ENCODE peak calls at places on chromosomes 11 and 22, in ten cellular contexts. I is AG04449, S is fibroblast of lung, L is Peyer's patch, R is bronchial epithelial cell, Z is fibroblast of mammary gland, T is psoas muscle, J is HL-60, D is WERI-Rb-1, K is A549. V is an unnamed sample.

GRCh38 chr22:27952091-27952490 is 33.0 kb upstream of the PITPNB start:
- DNase-seq in T (no peak), I (no peak), S (peak), D (no peak), J (no peak), L (no peak), Z (peak), K (no peak), R (peak), V (peak)

GRCh38 chr11:129639300-129639699 is 176.3 kb upstream of the TMEM45B start:
- DNase-seq in S (peak), R (peak), I (peak), J (no peak), Z (peak), D (no peak), K (peak), T (no peak), L (no peak), V (peak)

GRCh38 chr11:72333657-72334056 is 89.7 kb upstream of the PHOX2A start:
- DNase-seq in L (no peak), Z (no peak), J (peak), D (peak), R (no peak), S (peak), K (no peak), T (no peak), I (no peak), V (peak)

GRCh38 chr11:75147191-75147874 is 3.6 kb upstream of the SLCO2B1 start:
- DNase-seq in D (no peak), T (no peak), R (no peak), K (no peak), J (no peak), S (no peak), Z (no peak), I (no peak), L (no peak), V (no peak)

GRCh38 chr22:16969508-16970327 is 38.3 kb downstream of the GAB4 start:
- DNase-seq in Z (no peak), T (no peak), R (no peak), S (no peak), K (no peak), L (no peak), I (no peak), D (no peak), J (no peak), V (no peak)

GRCh38 chr22:45318558-45319318 is 9.0 kb downstream of the FAM118A start:
- DNase-seq in J (peak), D (no peak), K (no peak), T (no peak), R (no peak), I (no peak), Z (peak), S (peak), L (no peak), V (peak)

GRCh38 chr11:124602193-124602592 is 9.0 kb upstream of the PANX3 start:
- DNase-seq in S (peak), D (no peak), J (no peak), I (no peak), L (no peak), T (no peak), Z (peak), R (peak), K (no peak), V (peak)

GRCh38 chr22:37442537-37442936 is 15.3 kb upstream of the ELFN2 start:
- DNase-seq in R (peak), I (no peak), D (no peak), S (peak), Z (peak), J (peak), L (no peak), T (no peak), K (no peak), V (peak)

GRCh38 chr11:85249482-85249881 is 377.7 kb downstream of the DLG2 start:
- DNase-seq in K (no peak), L (no peak), J (no peak), S (no peak), I (no peak), T (no peak), R (no peak), D (no peak), Z (no peak), V (no peak)

GRCh38 chr22:17243524-17243923 is 24.3 kb upstream of the ADA2 start:
- DNase-seq in D (no peak), Z (peak), I (no peak), T (no peak), L (no peak), K (no peak), S (no peak), J (no peak), R (peak), V (peak)

GRCh38 chr22:49203091-49203862 is 624.4 kb downstream of the BRD1 start:
- DNase-seq in S (no peak), J (no peak), K (no peak), D (peak), T (no peak), L (peak), I (no peak), R (no peak), Z (no peak), V (no peak)

GRCh38 chr11:47668665-47669064 is 26.3 kb upstream of the MTCH2 start:
- DNase-seq in D (no peak), R (peak), K (no peak), S (no peak), J (no peak), Z (no peak), L (no peak), T (no peak), I (no peak), V (no peak)

GRCh38 chr11:120432056-120433018 is 79.2 kb upstream of the GRIK4 start:
- DNase-seq in R (peak), D (no peak), Z (peak), S (peak), J (no peak), K (peak), L (no peak), T (no peak), I (peak), V (peak)

GRCh38 chr11:72433455-72434061 is 773 bp downstream of the CLPB start:
- DNase-seq in K (no peak), Z (no peak), T (peak), R (no peak), S (no peak), J (peak), I (no peak), L (no peak), D (no peak), V (no peak)

GRCh38 chr11:65541093-65542010 is 16.5 kb downstream of the SCYL1 start:
- DNase-seq in K (no peak), I (no peak), Z (no peak), J (no peak), D (no peak), R (peak), L (no peak), S (no peak), T (no peak), V (no peak)
- TF ChIP-seq CTCF in K (no peak), I (no peak), Z (no peak), J (no peak), D (no peak), R (no peak), L (no peak), S (no peak), T (no peak), V (no peak)

GRCh38 chr11:67304511-67305113 is 1.3 kb downstream of the SSH3 start:
- DNase-seq in R (no peak), L (no peak), K (no peak), D (peak), J (no peak), T (no peak), S (no peak), Z (no peak), I (no peak), V (no peak)
- H3K4me3 ChIP-seq in R (peak), L (peak), K (peak), D (peak), J (no peak), T (peak), S (no peak), Z (no peak), I (peak), V (peak)

GRCh38 chr11:22431074-22431473 is 92.9 kb downstream of the SLC17A6 start:
- DNase-seq in S (no peak), R (no peak), I (no peak), T (no peak), K (no peak), Z (no peak), D (no peak), L (no peak), J (no peak), V (no peak)

GRCh38 chr11:22432331-22433065 is 94.3 kb downstream of the SLC17A6 start:
- DNase-seq in S (peak), K (no peak), J (no peak), D (peak), Z (peak), R (no peak), I (no peak), T (peak), L (peak), V (peak)

GRCh38 chr11:22430286-22430685 is 92.1 kb downstream of the SLC17A6 start:
- DNase-seq in Z (no peak), T (no peak), D (no peak), J (no peak), S (peak), I (no peak), K (no peak), L (no peak), R (no peak), V (no peak)

GRCh38 chr11:22426915-22427314 is 88.7 kb downstream of the SLC17A6 start:
- DNase-seq in I (no peak), Z (peak), S (no peak), J (no peak), K (no peak), D (no peak), R (no peak), L (no peak), T (no peak), V (peak)
- TF ChIP-seq CTCF in I (no peak), Z (peak), S (no peak), J (no peak), K (no peak), D (no peak), R (peak), L (no peak), T (no peak), V (peak)

GRCh38 chr11:4187055-4187988 is 92.7 kb downstream of the RRM1 start:
- DNase-seq in D (peak), J (peak), R (peak), Z (peak), T (peak), I (no peak), K (peak), L (peak), S (peak), V (peak)

GRCh38 chr11:4185561-4185960 is 91.0 kb downstream of the RRM1 start:
- DNase-seq in Z (no peak), T (no peak), D (no peak), K (no peak), R (no peak), J (no peak), L (no peak), S (no peak), I (no peak), V (no peak)

GRCh38 chr11:4183410-4184057 is 88.9 kb downstream of the RRM1 start:
- DNase-seq in K (no peak), J (no peak), R (no peak), L (no peak), Z (no peak), D (no peak), I (no peak), S (no peak), T (no peak), V (no peak)

GRCh38 chr11:4184163-4184916 is 89.7 kb downstream of the RRM1 start:
- DNase-seq in K (no peak), L (no peak), D (no peak), J (no peak), Z (no peak), S (no peak), I (no peak), R (no peak), T (no peak), V (peak)

DNA sequence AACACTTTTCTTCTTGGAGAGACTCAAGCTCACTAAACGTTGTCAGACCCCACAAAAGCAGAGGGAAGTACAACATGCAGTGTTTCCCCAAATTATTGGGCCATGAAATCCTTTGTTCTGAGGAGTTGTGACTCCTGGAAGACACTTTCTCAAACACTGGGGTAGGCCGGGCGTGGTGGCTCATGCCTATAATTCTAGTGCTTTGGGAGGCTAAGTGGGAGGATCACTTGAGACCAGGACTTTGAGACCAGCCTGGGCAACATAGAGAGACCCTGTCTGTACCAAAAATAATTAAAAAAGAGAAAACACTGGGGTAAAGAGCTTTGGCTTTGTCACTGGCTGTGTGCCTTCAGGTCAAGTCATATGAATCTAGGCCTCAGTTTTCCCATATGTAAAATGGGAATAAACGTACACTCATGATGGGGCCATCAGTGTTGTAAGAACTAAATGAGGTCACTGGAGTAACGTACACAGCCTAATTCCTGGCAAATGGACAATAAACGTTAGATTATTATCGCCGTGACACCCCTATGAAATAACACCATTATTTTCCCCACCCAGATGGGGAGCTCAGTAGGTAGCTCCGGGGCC is 92.0 kb downstream of the RRM1 start:
- DNase-seq in K (no peak), I (no peak), L (no peak), T (no peak), R (no peak), D (no peak), Z (no peak), J (no peak), S (no peak), V (no peak)
- H3K4me3 ChIP-seq in K (peak), I (peak), L (peak), T (peak), R (peak), D (peak), Z (peak), J (peak), S (peak), V (peak)

GRCh38 chr11:62709262-62710000 is 2.0 kb downstream of the GNG3 start:
- DNase-seq in J (peak), Z (peak), R (peak), D (peak), S (peak), L (peak), I (peak), K (peak), T (peak), V (peak)
- TF ChIP-seq CTCF in J (no peak), Z (no peak), R (no peak), D (no peak), S (no peak), L (no peak), I (no peak), K (no peak), T (no peak), V (no peak)

DNA sequence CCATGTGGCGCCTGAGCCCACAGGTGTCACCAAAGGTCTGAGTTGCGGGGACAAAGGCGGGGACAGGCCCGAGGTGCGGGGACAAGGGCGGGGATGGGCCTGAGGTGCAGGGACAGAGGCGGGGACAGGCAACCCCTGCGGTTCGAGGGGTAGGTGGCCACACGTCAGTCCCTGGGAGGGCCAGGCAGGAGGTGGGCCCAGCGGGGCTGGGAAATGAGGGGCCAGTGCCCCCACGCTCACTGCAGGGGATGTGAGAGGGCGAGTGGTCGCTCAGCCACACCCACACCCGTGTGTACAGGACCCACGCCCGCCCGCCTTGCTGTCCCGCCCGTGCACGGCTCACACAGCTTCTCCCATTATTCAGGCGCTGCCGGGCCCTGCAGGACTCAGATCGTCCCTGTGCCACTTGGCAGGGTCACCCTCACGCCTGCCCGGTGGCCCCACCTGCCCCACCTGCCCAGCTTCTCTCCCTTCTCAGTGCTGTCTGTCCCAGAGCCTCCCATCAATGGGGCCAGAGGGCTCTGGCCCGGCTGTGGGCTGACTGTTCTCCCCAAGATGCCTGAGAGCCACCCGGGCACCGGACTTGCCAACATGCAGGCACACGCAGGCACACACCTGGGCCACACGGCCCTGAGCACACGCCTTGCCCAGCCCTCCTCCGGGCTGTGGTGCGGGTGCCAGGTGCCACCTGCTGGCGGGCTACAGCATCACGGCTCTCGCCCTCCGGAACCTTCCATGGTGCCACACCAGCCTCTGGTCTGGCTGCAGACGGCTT is 14.2 kb upstream of the MUC6 start:
- DNase-seq in L (peak), D (peak), S (peak), J (peak), I (no peak), R (peak), K (peak), Z (peak), T (peak), V (peak)
- H3K4me3 ChIP-seq in L (no peak), D (no peak), S (no peak), J (no peak), I (no peak), R (no peak), K (no peak), Z (no peak), T (no peak), V (no peak)

GRCh38 chr11:102367364-102367763 is 20.4 kb downstream of the BIRC2 start:
- DNase-seq in Z (peak), T (no peak), S (peak), J (no peak), K (peak), L (no peak), D (no peak), R (peak), I (no peak), V (peak)
- TF ChIP-seq CTCF in Z (peak), T (peak), S (no peak), J (no peak), K (peak), L (no peak), D (no peak), R (no peak), I (no peak), V (peak)

GRCh38 chr11:118144869-118145268 is 7.8 kb downstream of the SCN4B start:
- DNase-seq in I (no peak), T (no peak), Z (no peak), D (no peak), J (no peak), K (no peak), R (no peak), L (no peak), S (no peak), V (no peak)
- H3K4me3 ChIP-seq in I (no peak), T (peak), Z (no peak), D (no peak), J (no peak), K (no peak), R (no peak), L (no peak), S (no peak), V (no peak)